ENCODE peak calls at places on chromosome 7, in ten cellular contexts. A is COR-L47; D is NCI-H1092; O is brain microvascular endothelial cell; Y is T-helper 2 cell; G is globus pallidus; R is foreskin keratinocyte; Z is foreskin fibroblast; U is left cardiac atrium; L is activated T-helper 1 cell treated with anti-CD3 and anti-CD28 coated beads, Interleukin-2, amount 50 U/mL, for 16 hours. M is an unnamed sample.

GRCh38 chr7:101817031-101817929 is at the start of gene CUX1:
- DNase-seq in A (no peak), D (no peak), O (no peak), Y (peak; percentile 9), G (no peak), R (no peak), Z (peak; percentile 35), U (peak; percentile 33), L (peak; percentile 9), M (no peak)

GRCh38 chr7:155870334-155871180 is 58.3 kb upstream of the SHH start:
- DNase-seq in A (no peak), D (no peak), O (no peak), Y (no peak), G (no peak), R (no peak), Z (no peak), U (no peak), L (no peak), M (no peak)

GRCh38 chr7:138091073-138091472 is 14.8 kb downstream of the AKR1D1 start:
- DNase-seq in A (no peak), D (no peak), O (no peak), Y (no peak), G (no peak), R (no peak), Z (no peak), U (no peak), L (no peak), M (no peak)

GRCh38 chr7:17318146-17318545 is 19.7 kb downstream of the AHR start:
- DNase-seq in A (no peak), D (no peak), O (peak; percentile 45), Y (no peak), G (no peak), R (no peak), Z (peak; percentile 46), U (no peak), L (no peak), M (no peak)

GRCh38 chr7:80659120-80660055 is 20.9 kb downstream of the CD36 start:
- DNase-seq in A (peak; percentile 27), D (peak; percentile 4), O (no peak), Y (no peak), G (no peak), R (no peak), Z (peak; percentile 67), U (no peak), L (no peak), M (no peak)

GRCh38 chr7:50727072-50727471 is 55.6 kb downstream of the GRB10 start:
- DNase-seq in A (no peak), D (no peak), O (peak; percentile 49), Y (no peak), G (no peak), R (no peak), Z (no peak), U (no peak), L (no peak), M (no peak)

GRCh38 chr7:30988346-30989005 is 24.7 kb downstream of the GHRHR start:
- DNase-seq in A (peak; percentile 32), D (no peak), O (no peak), Y (no peak), G (peak; percentile 33), R (no peak), Z (peak; percentile 35), U (no peak), L (no peak), M (no peak)

GRCh38 chr7:23811540-23811939 is 101.5 kb downstream of the STK31 start:
- DNase-seq in A (no peak), D (no peak), O (no peak), Y (no peak), G (no peak), R (no peak), Z (no peak), U (no peak), L (no peak), M (no peak)

GRCh38 chr7:132390705-132391104 is 185.6 kb downstream of the PLXNA4 start:
- DNase-seq in A (no peak), D (no peak), O (peak; percentile 10), Y (no peak), G (no peak), R (peak; percentile 16), Z (peak; percentile 40), U (no peak), L (no peak), M (no peak)

GRCh38 chr7:106332186-106332585 is 47.4 kb upstream of the NAMPT start:
- DNase-seq in A (no peak), D (no peak), O (no peak), Y (no peak), G (no peak), R (no peak), Z (peak; percentile 69), U (no peak), L (no peak), M (no peak)

GRCh38 chr7:106425017-106425719 is 140.4 kb upstream of the NAMPT start:
- DNase-seq in A (no peak), D (no peak), O (peak; percentile 95), Y (no peak), G (peak; percentile 42), R (peak; percentile 99), Z (peak; percentile 98), U (peak; percentile 66), L (peak; percentile 49), M (peak; percentile 38)

GRCh38 chr7:80498481-80499349 is 13.1 kb downstream of the GNAT3 start:
- DNase-seq in A (no peak), D (no peak), O (peak; percentile 65), Y (no peak), G (no peak), R (no peak), Z (peak; percentile 66), U (no peak), L (no peak), M (no peak)

M was measured in omental fat pad.